ENCODE peak calls at places on chromosome 18, in seven cellular contexts. T, K, O, W, F, M and H are unnamed samples.

GRCh38 chr18:3983351-3983969 is 471.6 kb downstream of the DLGAP1 start:
- DNase-seq in O (no peak), T (peak), F (no peak), K (peak), W (peak), M (no peak), H (peak)

GRCh38 chr18:29163596-29163995 is 986.7 kb upstream of the CDH2 start:
- DNase-seq in M (no peak), O (no peak), W (no peak), K (no peak), F (no peak), T (no peak), H (no peak)

GRCh38 chr18:6929370-6930102 is 188.1 kb downstream of the LAMA1 start:
- DNase-seq in K (no peak), W (no peak), T (no peak), F (no peak), M (no peak), O (peak), H (no peak)

GRCh38 chr18:54696616-54697293 is 105.7 kb downstream of the DYNAP start:
- DNase-seq in K (no peak), O (no peak), W (no peak), F (no peak), T (no peak), M (no peak), H (no peak)

GRCh38 chr18:39244242-39244641 is 1678.6 kb upstream of the CELF4 start:
- DNase-seq in M (no peak), W (no peak), K (no peak), T (no peak), O (no peak), F (no peak), H (no peak)

GRCh38 chr18:46333371-46334199 is 229.4 kb downstream of the HAUS1 start:
- DNase-seq in F (peak), T (peak), K (peak), W (no peak), M (peak), O (no peak), H (no peak)

GRCh38 chr18:12839526-12840196 is 44.4 kb downstream of the PTPN2 start:
- DNase-seq in M (no peak), F (no peak), O (no peak), W (peak), K (peak), T (peak), H (no peak)

GRCh38 chr18:58960946-58961722 is 96.5 kb downstream of the ZNF532 start:
- DNase-seq in M (no peak), F (no peak), W (no peak), O (no peak), T (peak), K (no peak), H (no peak)

GRCh38 chr18:48826271-48826670 is 124.5 kb downstream of the SMAD7 start:
- DNase-seq in T (no peak), K (no peak), W (no peak), F (no peak), M (no peak), O (peak), H (no peak)

GRCh38 chr18:59919026-59919425 is 19.2 kb downstream of the PMAIP1 start:
- DNase-seq in K (no peak), T (no peak), O (no peak), W (no peak), M (no peak), F (no peak), H (no peak)

GRCh38 chr18:74918276-74918675 is 290.7 kb downstream of the PTGR3 start:
- DNase-seq in O (no peak), T (no peak), W (no peak), M (no peak), K (no peak), F (no peak), H (no peak)

DNA sequence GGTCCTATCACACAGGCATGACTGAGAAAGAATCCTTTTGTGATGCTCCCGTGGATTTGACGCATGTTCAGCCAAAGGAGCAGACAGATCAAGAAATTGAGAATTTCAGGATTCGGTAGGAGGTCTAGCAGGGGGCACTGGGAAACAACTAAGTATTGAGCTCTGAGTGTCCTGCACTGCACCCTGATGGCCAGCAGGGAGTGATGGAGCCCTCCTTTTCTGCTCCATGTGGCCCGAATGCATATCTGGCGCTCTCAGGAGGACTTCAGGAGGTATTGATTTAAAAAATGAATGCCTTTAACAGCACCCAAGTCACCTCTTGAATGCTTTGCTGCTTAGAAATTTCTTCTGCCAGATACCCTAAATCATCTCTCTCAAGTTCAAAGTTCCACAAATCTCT is 58.0 kb downstream of the ZNF519 start:
- DNase-seq in T (no peak), F (no peak), W (no peak), K (no peak), O (no peak), M (no peak), H (no peak)
- TF ChIP-seq CTCF in T (no peak), F (peak), W (peak), K (peak), O (no peak), M (no peak), H (no peak)

GRCh38 chr18:26806224-26806623 is 59.3 kb downstream of the AQP4 start:
- DNase-seq in W (no peak), O (no peak), K (no peak), F (no peak), M (no peak), T (no peak), H (no peak)

GRCh38 chr18:26802330-26803200 is 62.9 kb downstream of the AQP4 start:
- DNase-seq in K (no peak), T (no peak), M (no peak), W (no peak), F (no peak), O (no peak), H (no peak)

GRCh38 chr18:26804474-26804873 is 61.0 kb downstream of the AQP4 start:
- DNase-seq in O (no peak), W (no peak), T (no peak), F (peak), K (no peak), M (no peak), H (no peak)

GRCh38 chr18:26803643-26804042 is 61.9 kb downstream of the AQP4 start:
- DNase-seq in K (no peak), W (no peak), O (no peak), F (no peak), M (no peak), T (no peak), H (no peak)
- TF ChIP-seq CTCF in K (no peak), W (no peak), O (no peak), F (no peak), M (no peak), T (no peak), H (no peak)

GRCh38 chr18:11512096-11513030 is 97.0 kb upstream of the SLC35G4 start:
- DNase-seq in M (no peak), T (peak), F (peak), O (no peak), W (no peak), K (peak), H (no peak)
- TF ChIP-seq CTCF in M (no peak), T (no peak), F (no peak), O (no peak), W (peak), K (peak), H (peak)

GRCh38 chr18:32553174-32553573 is 82.5 kb upstream of the GAREM1 start:
- DNase-seq in F (no peak), K (no peak), T (peak), W (no peak), M (no peak), O (no peak), H (no peak)

GRCh38 chr18:32549248-32549842 is 78.7 kb upstream of the GAREM1 start:
- DNase-seq in T (peak), F (peak), M (peak), K (peak), W (peak), O (peak), H (no peak)

GRCh38 chr18:32552421-32553030 is 81.8 kb upstream of the GAREM1 start:
- DNase-seq in T (peak), F (peak), M (peak), K (peak), O (peak), W (peak), H (peak)

GRCh38 chr18:32548688-32549087 is 78.0 kb upstream of the GAREM1 start:
- DNase-seq in O (no peak), W (peak), K (no peak), T (no peak), F (no peak), M (no peak), H (no peak)

DNA sequence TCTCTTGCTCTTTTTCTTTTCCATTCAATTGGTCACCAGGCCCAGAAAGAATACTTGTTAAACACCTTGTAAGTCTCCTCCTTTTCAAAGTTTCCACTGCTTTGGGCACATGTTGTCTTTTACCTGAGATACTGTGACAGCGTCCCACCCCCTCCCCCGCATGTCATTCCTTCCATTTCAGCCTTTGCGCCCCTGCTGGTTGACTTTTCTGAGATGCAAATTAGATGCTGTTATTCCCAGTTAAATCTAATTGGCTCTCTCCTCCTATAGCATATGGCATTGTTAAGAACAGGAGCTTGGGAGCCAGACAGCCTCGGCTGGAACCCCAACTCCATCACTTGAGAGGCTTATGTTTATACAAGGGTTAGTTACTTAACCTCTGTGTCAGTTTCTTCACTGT is 80.3 kb upstream of the GAREM1 start:
- DNase-seq in O (no peak), W (no peak), T (no peak), M (no peak), K (no peak), F (peak), H (no peak)
- TF ChIP-seq CTCF in O (no peak), W (no peak), T (peak), M (no peak), K (no peak), F (peak), H (peak)